ENCODE peak calls at places on chromosome 10, in five cellular contexts. J, F, C, U and Q are unnamed samples.

GRCh38 chr10:3402334-3402733 is 229.8 kb upstream of the PITRM1 start:
- DNase-seq in U (no peak), C (no peak), F (no peak), J (no peak), Q (no peak)

GRCh38 chr10:114697061-114697598 is 39.1 kb upstream of the ABLIM1 start:
- DNase-seq in C (no peak), U (peak; percentile 85), F (peak; percentile 85), J (peak; percentile 92), Q (no peak)

GRCh38 chr10:78115135-78115853 is 81.6 kb downstream of the RPS24 start:
- DNase-seq in F (no peak), J (no peak), U (no peak), C (no peak), Q (no peak)

GRCh38 chr10:91549296-91549695 is 83.6 kb downstream of the PPP1R3C start:
- DNase-seq in F (no peak), C (no peak), J (no peak), U (no peak), Q (no peak)

GRCh38 chr10:98477861-98478260 is 31.1 kb upstream of the HPS1 start:
- DNase-seq in U (no peak), F (no peak), C (no peak), J (no peak), Q (no peak)

GRCh38 chr10:90352288-90352687 is 505.6 kb downstream of the HTR7 start:
- DNase-seq in C (no peak), F (no peak), J (no peak), U (no peak), Q (no peak)

GRCh38 chr10:13311177-13311575 is 11.3 kb upstream of the PHYH start:
- DNase-seq in J (no peak), F (no peak), C (no peak), U (no peak), Q (no peak)

GRCh38 chr10:71725249-71725648 is 5.7 kb upstream of the C10orf105 start:
- DNase-seq in F (no peak), J (no peak), C (no peak), U (no peak), Q (no peak)

GRCh38 chr10:73937333-73938020 is 26.5 kb downstream of the PLAU start:
- DNase-seq in F (no peak), U (no peak), J (no peak), C (no peak), Q (no peak)

GRCh38 chr10:124301736-124302135 is 117.0 kb downstream of the OAT start:
- DNase-seq in C (no peak), F (no peak), J (no peak), U (peak; percentile 53), Q (no peak)

GRCh38 chr10:70578371-70578947 is 24.1 kb downstream of the PRF1 start:
- DNase-seq in C (peak; percentile 67), U (peak; percentile 9), J (peak; percentile 98), F (no peak), Q (no peak)

GRCh38 chr10:60549686-60550085 is 160.0 kb upstream of the ANK3 start:
- DNase-seq in F (no peak), J (no peak), U (no peak), C (no peak), Q (no peak)

GRCh38 chr10:19654576-19654975 is 161.7 kb upstream of the PLXDC2 start:
- DNase-seq in U (no peak), J (no peak), F (peak; percentile 30), C (no peak), Q (no peak)

GRCh38 chr10:102389894-102390293 is 5.6 kb upstream of the NFKB2 start:
- DNase-seq in J (no peak), C (no peak), U (no peak), F (no peak), Q (no peak)

GRCh38 chr10:44995914-44996633 is 4.6 kb upstream of the ZNF22 start:
- DNase-seq in F (peak; percentile 24), J (peak; percentile 89), C (no peak), U (no peak), Q (no peak)

GRCh38 chr10:266974-267425 is 131.7 kb downstream of the ZMYND11 start:
- DNase-seq in U (no peak), F (no peak), J (peak; percentile 40), C (no peak), Q (no peak)

GRCh38 chr10:16478801-16479200 is 42.0 kb downstream of the PTER start:
- DNase-seq in C (no peak), J (no peak), U (no peak), F (no peak), Q (no peak)

GRCh38 chr10:4541292-4541691 is 284.7 kb upstream of the AKR1E2 start:
- DNase-seq in F (peak; percentile 83), J (peak; percentile 80), U (no peak), C (no peak), Q (peak; percentile 7)

GRCh38 chr10:33237736-33238624 is 96.5 kb downstream of the NRP1 start:
- DNase-seq in J (peak; percentile 94), U (no peak), F (peak; percentile 92), C (no peak), Q (peak; percentile 91)

GRCh38 chr10:43222296-43222695 is 44.6 kb downstream of the RASGEF1A start:
- DNase-seq in J (no peak), F (no peak), U (peak; percentile 45), C (no peak), Q (no peak)

GRCh38 chr10:89503633-89504345 is 31.6 kb downstream of the SLC16A12 start:
- DNase-seq in J (no peak), U (no peak), C (no peak), F (no peak), Q (no peak)

GRCh38 chr10:70773965-70774809 is 11.0 kb downstream of the TBATA start:
- DNase-seq in C (no peak), U (no peak), J (no peak), F (no peak), Q (no peak)

DNA sequence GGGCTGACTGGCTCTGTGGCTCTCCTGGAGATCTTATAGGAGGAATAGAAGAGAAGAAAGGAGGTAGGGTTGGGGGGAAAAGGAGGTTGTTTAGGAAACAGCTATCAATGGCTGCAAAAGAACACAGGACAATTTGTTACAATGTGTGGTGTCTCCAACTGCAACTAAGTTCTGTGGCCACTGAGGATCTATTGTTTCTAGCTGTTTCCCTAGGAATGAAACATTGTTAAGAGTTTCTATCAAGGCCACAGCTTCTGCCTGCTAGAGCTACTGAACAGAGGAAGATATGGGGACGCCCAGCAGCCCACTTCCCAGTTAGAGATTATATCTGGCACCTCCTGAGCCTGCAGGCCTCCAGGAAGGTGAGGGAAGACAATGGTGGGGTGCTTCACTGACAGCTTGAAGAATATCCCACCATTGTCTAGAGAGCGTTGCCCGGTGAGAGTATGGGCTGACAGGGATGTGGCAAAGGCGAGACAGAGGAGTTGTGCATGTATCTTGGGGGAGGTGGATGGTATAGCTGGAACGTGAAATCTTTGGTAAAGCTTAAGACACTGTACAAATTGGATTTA is 4.0 kb downstream of the SCD start:
- DNase-seq in C (no peak), J (no peak), U (no peak), F (no peak), Q (no peak)
- H3K4me3 ChIP-seq in C (no peak overlapping the region), J (peak overlapping the region; percentile 84), U (peak overlapping the region; percentile 72), F (no peak overlapping the region), Q (peak overlapping the region; percentile 94)

DNA sequence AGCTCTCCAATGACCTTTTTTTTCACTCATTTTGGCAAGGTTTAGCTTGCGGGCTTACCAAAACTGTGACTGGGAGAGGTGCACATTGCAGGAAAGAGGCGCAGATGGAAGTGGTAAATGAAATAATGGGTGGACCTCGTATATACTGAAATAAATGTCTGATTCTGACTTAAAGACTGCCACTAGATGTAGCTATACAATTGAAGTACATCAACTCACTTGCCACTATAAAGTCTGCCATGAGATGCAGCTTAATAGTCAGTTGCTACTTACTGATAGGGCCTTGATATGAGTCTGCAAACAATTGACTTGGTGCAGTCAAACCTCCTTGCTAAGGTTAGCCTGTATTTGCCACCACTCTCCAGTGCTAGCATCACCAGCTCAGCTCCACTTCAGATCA is 525.9 kb upstream of the MBL2 start:
- DNase-seq in J (no peak), F (no peak), U (no peak), C (no peak), Q (no peak)
- TF ChIP-seq CTCF in J (no peak), F (no peak), U (no peak), C (no peak), Q (peak; percentile 9)

DNA sequence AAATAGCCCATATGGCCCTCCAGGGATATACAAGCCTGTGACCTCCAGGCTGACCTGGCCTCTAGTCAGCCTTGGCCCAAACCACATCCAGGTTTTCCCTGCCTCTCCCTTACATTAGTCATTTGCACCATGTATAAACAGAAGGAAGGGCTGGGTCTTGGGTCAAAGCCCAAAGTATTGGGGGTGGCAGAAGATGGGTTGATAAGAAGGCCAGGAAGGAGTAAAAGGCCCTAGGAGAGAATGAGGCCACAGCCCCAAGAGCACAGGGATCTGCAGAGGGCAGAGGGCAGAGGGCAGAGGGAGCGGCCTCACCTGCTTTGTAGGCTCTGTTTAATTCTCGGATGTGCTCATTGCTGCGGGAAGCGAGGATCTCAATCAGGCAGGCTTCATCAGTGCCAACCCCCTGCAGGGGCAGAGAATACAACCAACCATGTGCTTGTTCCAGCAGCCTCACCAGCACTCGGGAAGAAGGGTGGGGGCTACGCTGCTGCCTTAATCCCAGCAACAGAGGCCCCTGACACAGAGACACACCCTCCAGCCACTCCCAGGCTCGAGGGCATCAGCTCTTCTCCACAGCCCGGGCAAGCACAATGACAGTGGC is 31.3 kb downstream of the PLAC9 start:
- DNase-seq in J (peak; percentile 96), U (no peak), C (no peak), F (peak; percentile 63), Q (no peak)
- H3K36me3 ChIP-seq in J (peaks cover 36% of the 10 kb centered on the region), U (peaks cover 95% of the 10 kb centered on the region), C (peaks cover 78% of the 10 kb centered on the region), F (peaks cover 46% of the 10 kb centered on the region), Q (no peaks in the 10 kb centered on the region)

GRCh38 chr10:57983226-57983870 is 284.3 kb downstream of the IPMK start:
- DNase-seq in F (no peak), U (no peak), C (no peak), J (no peak), Q (no peak)

GRCh38 chr10:57977262-57977661 is 290.4 kb downstream of the IPMK start:
- DNase-seq in J (no peak), C (no peak), F (no peak), U (no peak), Q (no peak)

GRCh38 chr10:57982091-57982490 is 285.6 kb downstream of the IPMK start:
- DNase-seq in U (no peak), C (no peak), J (no peak), F (no peak), Q (no peak)

GRCh38 chr10:57979466-57979865 is 288.2 kb downstream of the IPMK start:
- DNase-seq in F (no peak), U (no peak), C (no peak), J (no peak), Q (no peak)

GRCh38 chr10:57979986-57980385 is 287.7 kb downstream of the IPMK start:
- DNase-seq in J (no peak), U (no peak), F (no peak), C (no peak), Q (no peak)
- H3K4me3 ChIP-seq in J (no peak overlapping the region), U (no peak overlapping the region), F (no peak overlapping the region), C (no peak overlapping the region), Q (no peak overlapping the region)